ENCODE peak calls at places on chromosomes 4 and X, in seven cellular contexts. B, Y, A, G, M, P and Q are unnamed samples.

GRCh38 chr4:38177792-38178665 is 217.8 kb downstream of the PTTG2 start:
- DNase-seq in B (no peak), M (peak), P (no peak), G (no peak), A (peak), Y (peak), Q (no peak)

GRCh38 chrX:39690541-39691415 is 407.0 kb downstream of the BCOR start:
- DNase-seq in B (no peak), Y (no peak), A (no peak), P (no peak), G (no peak), M (no peak), Q (no peak)

GRCh38 chrX:71599965-71600364 is 18.3 kb downstream of the CXCR3 start:
- DNase-seq in Y (no peak), A (no peak), G (no peak), B (no peak), P (no peak), M (no peak), Q (no peak)

GRCh38 chr4:8775751-8776355 is 95.8 kb downstream of the HMX1 start:
- DNase-seq in B (no peak), M (no peak), A (peak), G (no peak), P (no peak), Y (peak), Q (no peak)

GRCh38 chr4:138327334-138327733 is 85.2 kb upstream of the SLC7A11 start:
- DNase-seq in G (no peak), A (no peak), Y (no peak), B (no peak), M (no peak), P (no peak), Q (no peak)

GRCh38 chrX:2513120-2513664 is 12.4 kb upstream of the DHRSX start:
- DNase-seq in Y (no peak), M (no peak), A (no peak), P (no peak), G (no peak), B (no peak), Q (no peak)

GRCh38 chr4:118005883-118006282 is 28.4 kb upstream of the NDST3 start:
- DNase-seq in A (no peak), M (no peak), P (no peak), Y (no peak), G (no peak), B (no peak), Q (no peak)

GRCh38 chr4:33111106-33111505 is 2390.9 kb downstream of the PCDH7 start:
- DNase-seq in G (no peak), A (no peak), P (no peak), Y (no peak), M (no peak), B (no peak), Q (no peak)

GRCh38 chrX:27680726-27681125 is 90.6 kb downstream of the DCAF8L2 start:
- DNase-seq in A (no peak), G (no peak), M (no peak), B (no peak), Y (no peak), P (no peak), Q (no peak)

GRCh38 chr4:54746228-54746627 is 88.5 kb downstream of the KIT start:
- DNase-seq in M (no peak), Y (no peak), A (no peak), G (no peak), B (no peak), P (no peak), Q (no peak)

GRCh38 chr4:102430511-102430910 is 70.6 kb upstream of the NFKB1 start:
- DNase-seq in B (no peak), P (no peak), Y (no peak), M (no peak), A (no peak), G (no peak), Q (no peak)

GRCh38 chrX:37314526-37314925 is 34.6 kb upstream of the PRRG1 start:
- DNase-seq in P (no peak), Y (no peak), B (no peak), M (no peak), G (no peak), A (no peak), Q (no peak)

GRCh38 chr4:170497105-170497504 is 407.3 kb upstream of the AADAT start:
- DNase-seq in A (no peak), M (no peak), B (no peak), G (no peak), Y (no peak), P (no peak), Q (peak)

GRCh38 chrX:14529288-14529989 is at the start of gene GLRA2:
- DNase-seq in G (peak), M (no peak), B (peak), Y (no peak), P (peak), A (no peak), Q (no peak)

GRCh38 chr4:76607266-76607799 is 172.3 kb downstream of the SHROOM3 start:
- DNase-seq in G (no peak), A (no peak), B (no peak), Y (no peak), P (no peak), M (no peak), Q (peak)

GRCh38 chr4:102640669-102641068 is 120.1 kb downstream of the MANBA start:
- DNase-seq in P (no peak), G (no peak), B (no peak), M (no peak), A (no peak), Y (no peak), Q (no peak)

GRCh38 chr4:111433436-111433835 is 711.8 kb upstream of the FAM241A start:
- DNase-seq in Y (no peak), P (no peak), M (no peak), B (no peak), A (no peak), G (no peak), Q (no peak)

GRCh38 chrX:103151799-103152198 is 58.9 kb upstream of the NXF3 start:
- DNase-seq in Y (no peak), G (no peak), A (no peak), B (no peak), P (no peak), M (no peak), Q (no peak)

GRCh38 chr4:26197018-26197779 is 123.6 kb upstream of the RBPJ start:
- DNase-seq in Y (no peak), G (no peak), B (no peak), M (no peak), A (no peak), P (no peak), Q (peak)

GRCh38 chrX:7828594-7828993 is 14.4 kb upstream of the VCX start:
- DNase-seq in A (no peak), P (no peak), G (no peak), B (no peak), Y (no peak), M (no peak), Q (peak)
- TF ChIP-seq CTCF in A (peak), P (no peak), G (no peak), B (peak), Y (no peak), M (no peak), Q (no peak)

GRCh38 chr4:139470997-139471665 is 17.2 kb downstream of the RAB33B start:
- DNase-seq in A (no peak), G (no peak), Y (no peak), P (no peak), B (no peak), M (no peak), Q (no peak)
- TF ChIP-seq CTCF in A (no peak), G (no peak), Y (no peak), P (no peak), B (no peak), M (no peak), Q (no peak)

GRCh38 chr4:41963105-41963504 is 18.5 kb upstream of the DCAF4L1 start:
- DNase-seq in M (no peak), B (no peak), Y (no peak), G (no peak), A (no peak), P (no peak), Q (no peak)
- TF ChIP-seq CTCF in M (no peak), B (peak), Y (no peak), G (peak), A (peak), P (no peak), Q (no peak)

GRCh38 chr4:87967193-87967592 is 8.3 kb upstream of the SPP1 start:
- DNase-seq in B (no peak), G (no peak), A (peak), Y (no peak), M (no peak), P (no peak), Q (no peak)
- TF ChIP-seq CTCF in B (no peak), G (no peak), A (no peak), Y (no peak), M (no peak), P (no peak), Q (no peak)

GRCh38 chrX:120253784-120254183 is 3.2 kb downstream of the ZBTB33 start:
- DNase-seq in B (no peak), A (no peak), Y (no peak), M (no peak), G (no peak), P (no peak), Q (no peak)

GRCh38 chrX:120250522-120251271 is at the start of gene ZBTB33:
- DNase-seq in M (peak), B (peak), G (peak), Y (peak), P (peak), A (peak), Q (peak)

DNA sequence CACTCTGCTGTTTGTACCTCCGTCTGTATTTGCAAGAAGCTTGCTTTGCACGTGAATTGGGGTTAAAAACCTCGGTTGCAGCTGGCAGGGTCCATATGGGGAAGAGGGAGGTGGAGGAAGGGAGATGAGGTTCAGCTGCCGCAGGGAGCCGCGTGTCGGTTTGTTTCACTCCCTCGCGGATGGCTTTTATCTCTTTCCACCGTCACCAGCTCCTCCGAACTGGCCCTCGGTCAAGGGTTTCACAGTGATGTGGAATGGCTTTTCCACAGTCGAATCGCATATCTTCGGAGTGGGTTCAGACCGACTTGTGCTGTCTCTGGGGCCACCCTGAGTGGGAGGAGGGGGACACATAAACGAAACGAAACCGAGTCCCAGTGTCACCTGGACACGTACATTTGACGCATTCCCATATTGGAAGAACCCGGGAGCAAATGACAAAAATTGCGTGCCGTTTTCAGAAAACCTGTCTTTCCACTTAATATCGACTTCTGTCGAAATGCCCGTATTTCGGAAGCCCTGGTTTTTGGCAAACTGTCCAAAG is 929 bp downstream of the ZBTB33 start:
- DNase-seq in M (no peak), B (peak), G (peak), Y (no peak), P (no peak), A (no peak), Q (peak)
- TF ChIP-seq CTCF in M (no peak), B (no peak), G (no peak), Y (no peak), P (no peak), A (no peak), Q (no peak)

DNA sequence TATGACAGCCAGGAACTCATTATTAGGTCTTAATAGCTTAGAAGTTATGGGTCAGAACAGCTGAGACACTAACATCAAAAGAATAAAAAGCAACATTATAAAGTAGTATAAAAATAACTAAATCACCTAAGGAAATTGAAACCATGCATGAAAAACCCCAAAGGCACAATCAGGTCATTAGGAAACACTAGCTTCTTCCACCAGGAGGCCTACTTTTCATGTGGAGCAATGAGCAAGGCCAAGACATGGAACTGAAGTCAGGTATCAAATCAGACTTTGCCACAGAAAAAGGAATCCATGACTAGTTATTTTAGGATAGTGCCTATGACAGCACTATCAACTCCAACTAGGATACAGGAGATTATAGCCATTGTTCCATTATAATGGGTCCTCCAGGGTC is 7.9 kb downstream of the HUWE1 start:
- DNase-seq in M (no peak), P (no peak), G (no peak), A (no peak), B (no peak), Y (no peak), Q (no peak)
- TF ChIP-seq CTCF in M (no peak), P (no peak), G (no peak), A (peak), B (peak), Y (no peak), Q (no peak)

DNA sequence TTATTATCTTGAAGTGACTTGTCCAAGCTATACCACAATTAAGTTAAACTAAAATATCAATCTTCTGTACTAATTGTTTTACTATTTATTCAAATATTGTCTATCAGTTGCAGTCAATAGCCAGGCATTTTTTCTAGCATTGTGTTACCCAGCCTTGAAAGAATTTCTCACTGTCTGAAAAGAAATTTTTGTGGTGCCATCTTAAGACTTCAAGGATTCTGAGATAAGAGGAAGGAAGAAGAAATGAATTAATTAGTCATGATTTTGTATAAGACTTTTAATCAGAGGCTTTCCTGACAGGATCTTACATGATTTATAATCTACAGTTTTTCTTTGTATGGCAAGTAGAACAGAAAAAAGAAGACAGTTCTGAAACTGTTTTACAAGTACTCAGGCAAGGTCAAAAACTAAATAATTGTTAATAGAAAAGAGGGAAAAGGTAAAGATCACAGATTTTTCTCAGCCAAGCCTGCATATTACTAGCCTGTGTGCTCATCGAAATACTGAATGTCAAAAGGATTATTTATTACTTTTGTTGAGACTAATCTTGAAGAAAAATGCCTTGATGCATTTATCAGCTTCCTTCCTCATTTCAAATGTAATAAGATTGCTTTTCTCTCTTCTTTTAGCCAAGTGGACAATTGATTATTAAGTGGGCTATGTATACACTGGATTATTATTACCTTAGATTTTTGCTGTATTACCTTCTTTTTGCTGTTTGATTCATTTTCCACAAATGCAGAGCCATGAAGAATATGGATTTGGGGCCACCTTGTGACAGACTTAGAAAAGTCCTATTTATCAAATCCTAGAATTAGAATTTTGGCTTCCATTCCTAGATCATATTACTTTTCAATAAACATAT is 53.8 kb downstream of the CXCL1 start:
- DNase-seq in M (no peak), P (no peak), A (no peak), B (no peak), G (no peak), Y (no peak), Q (no peak)
- TF ChIP-seq CTCF in M (no peak), P (no peak), A (peak), B (peak), G (no peak), Y (no peak), Q (no peak)

GRCh38 chr4:98631506-98631905 is 26.9 kb downstream of the TSPAN5 start:
- DNase-seq in B (no peak), G (no peak), Y (no peak), M (no peak), P (no peak), A (no peak), Q (no peak)

GRCh38 chr4:98632258-98632657 is 26.2 kb downstream of the TSPAN5 start:
- DNase-seq in A (no peak), G (no peak), Y (no peak), B (no peak), P (no peak), M (no peak), Q (no peak)

GRCh38 chr4:98633159-98633558 is 25.3 kb downstream of the TSPAN5 start:
- DNase-seq in M (no peak), B (no peak), P (no peak), G (no peak), Y (no peak), A (no peak), Q (no peak)

GRCh38 chr4:98627883-98628282 is 30.5 kb downstream of the TSPAN5 start:
- DNase-seq in B (no peak), M (no peak), P (no peak), Y (no peak), G (no peak), A (no peak), Q (no peak)

GRCh38 chr4:98630804-98631454 is 27.5 kb downstream of the TSPAN5 start:
- DNase-seq in M (no peak), A (no peak), G (no peak), Y (no peak), B (no peak), P (no peak), Q (no peak)
- TF ChIP-seq CTCF in M (no peak), A (no peak), G (no peak), Y (no peak), B (no peak), P (no peak), Q (no peak)

GRCh38 chr4:3416270-3416669 is 25.5 kb upstream of the HGFAC start:
- DNase-seq in A (peak), B (no peak), M (no peak), G (no peak), Y (no peak), P (no peak), Q (no peak)

GRCh38 chr4:3417448-3417847 is 24.3 kb upstream of the HGFAC start:
- DNase-seq in B (no peak), Y (peak), G (no peak), A (peak), P (no peak), M (no peak), Q (no peak)

GRCh38 chr4:3416821-3417221 is 24.9 kb upstream of the HGFAC start:
- DNase-seq in P (no peak), G (no peak), A (peak), B (no peak), M (no peak), Y (peak), Q (no peak)

GRCh38 chr4:3419836-3420605 is 21.7 kb upstream of the HGFAC start:
- DNase-seq in Y (no peak), G (no peak), M (no peak), B (no peak), P (no peak), A (peak), Q (no peak)

GRCh38 chr4:3418029-3418762 is 23.6 kb upstream of the HGFAC start:
- DNase-seq in A (peak), P (peak), Y (peak), M (no peak), G (no peak), B (no peak), Q (no peak)
- TF ChIP-seq CTCF in A (no peak), P (peak), Y (no peak), M (no peak), G (no peak), B (peak), Q (no peak)